ENCODE peak calls at places on chromosomes 7 and 10, in six cellular contexts. One of them, this sample, is unnamed.

GRCh38 chr10:11444531-11445228 is 166.8 kb downstream of the USP6NL start:
- DNase-seq in cardiac muscle cell: no peak
- DNase-seq in non-pigmented ciliary epithelial cell: no peak
- DNase-seq in iris pigment epithelial cell: no peak
- DNase-seq in stomach: no peak
- DNase-seq in caudate nucleus: no peak
- DNase-seq in this sample: no peak

GRCh38 chr10:116771101-116771705 is 28.8 kb upstream of the HSPA12A start:
- DNase-seq in cardiac muscle cell: no peak
- DNase-seq in non-pigmented ciliary epithelial cell: no peak
- DNase-seq in iris pigment epithelial cell: peak; percentile 69
- DNase-seq in stomach: peak; percentile 28
- DNase-seq in caudate nucleus: no peak
- DNase-seq in this sample: peak; percentile 95

GRCh38 chr7:1742555-1743303 is 72.7 kb downstream of the ELFN1 start:
- DNase-seq in cardiac muscle cell: peak; percentile 26
- DNase-seq in non-pigmented ciliary epithelial cell: no peak
- DNase-seq in iris pigment epithelial cell: peak; percentile 33
- DNase-seq in stomach: peak; percentile 76
- DNase-seq in caudate nucleus: no peak
- DNase-seq in this sample: peak; percentile 13

GRCh38 chr10:88401671-88402347 is 181.3 kb downstream of the RNLS start:
- DNase-seq in cardiac muscle cell: no peak
- DNase-seq in non-pigmented ciliary epithelial cell: no peak
- DNase-seq in iris pigment epithelial cell: peak; percentile 50
- DNase-seq in stomach: no peak
- DNase-seq in caudate nucleus: no peak
- DNase-seq in this sample: peak; percentile 51

GRCh38 chr7:53272081-53272480 is 236.6 kb downstream of the POM121L12 start:
- DNase-seq in cardiac muscle cell: peak; percentile 48
- DNase-seq in non-pigmented ciliary epithelial cell: no peak
- DNase-seq in iris pigment epithelial cell: no peak
- DNase-seq in stomach: no peak
- DNase-seq in caudate nucleus: no peak
- DNase-seq in this sample: no peak

GRCh38 chr7:3493499-3493898 is 192.4 kb downstream of the SDK1 start:
- DNase-seq in cardiac muscle cell: no peak
- DNase-seq in non-pigmented ciliary epithelial cell: peak; percentile 41
- DNase-seq in iris pigment epithelial cell: peak; percentile 80
- DNase-seq in stomach: no peak
- DNase-seq in caudate nucleus: no peak
- DNase-seq in this sample: no peak

GRCh38 chr7:44972562-44972961 is 6.3 kb downstream of the MYO1G start:
- DNase-seq in cardiac muscle cell: no peak
- DNase-seq in non-pigmented ciliary epithelial cell: no peak
- DNase-seq in iris pigment epithelial cell: no peak
- DNase-seq in stomach: no peak
- DNase-seq in caudate nucleus: no peak
- DNase-seq in this sample: no peak

GRCh38 chr7:112160130-112160770 is 45.9 kb downstream of the DOCK4 start:
- DNase-seq in cardiac muscle cell: no peak
- DNase-seq in non-pigmented ciliary epithelial cell: peak; percentile 9
- DNase-seq in iris pigment epithelial cell: peak; percentile 73
- DNase-seq in stomach: no peak
- DNase-seq in caudate nucleus: no peak
- DNase-seq in this sample: no peak

GRCh38 chr7:156064921-156065386 is 252.7 kb upstream of the SHH start:
- DNase-seq in cardiac muscle cell: no peak
- DNase-seq in non-pigmented ciliary epithelial cell: peak; percentile 20
- DNase-seq in iris pigment epithelial cell: peak; percentile 31
- DNase-seq in stomach: no peak
- DNase-seq in caudate nucleus: no peak
- DNase-seq in this sample: no peak

GRCh38 chr7:155830961-155831806 is 18.9 kb upstream of the SHH start:
- DNase-seq in cardiac muscle cell: no peak
- DNase-seq in non-pigmented ciliary epithelial cell: no peak
- DNase-seq in iris pigment epithelial cell: no peak
- DNase-seq in stomach: no peak
- DNase-seq in caudate nucleus: no peak
- DNase-seq in this sample: no peak

GRCh38 chr7:30721211-30721610 is 30.7 kb upstream of the INMT start:
- DNase-seq in cardiac muscle cell: no peak
- DNase-seq in non-pigmented ciliary epithelial cell: no peak
- DNase-seq in iris pigment epithelial cell: no peak
- DNase-seq in stomach: no peak
- DNase-seq in caudate nucleus: no peak
- DNase-seq in this sample: no peak